ENCODE peak calls at places on chromosomes 12 and 14, in nine cellular contexts. K, Q, V, Z, O, A, B, G and S are unnamed samples. For H3K4me1, the result is how much of the 10 kb centered on the place peaks cover.

GRCh38 chr12:100717733-100718067 is 76.9 kb upstream of the ANO4 start:
- DNase-seq in K (no peak), Q (no peak), V (no peak), Z (no peak), O (no peak), A (no peak), B (no peak), G (no peak), S (no peak)

GRCh38 chr12:62684586-62685295 is 218.1 kb downstream of the MON2 start:
- DNase-seq in K (peak), Q (peak), V (no peak), Z (no peak), O (no peak), A (peak), B (no peak), G (no peak), S (peak)

GRCh38 chr14:99258884-99259283 is 13.1 kb downstream of the BCL11B start:
- DNase-seq in K (no peak), Q (no peak), V (no peak), Z (no peak), O (no peak), A (no peak), B (no peak), G (no peak), S (no peak)

GRCh38 chr12:92973614-92974013 is 44.5 kb upstream of the EEA1 start:
- DNase-seq in K (no peak), Q (no peak), V (no peak), Z (peak), O (peak), A (no peak), B (no peak), G (no peak), S (no peak)

GRCh38 chr12:50403001-50403440 is 2.3 kb downstream of the LARP4 start:
- DNase-seq in K (no peak), Q (no peak), V (no peak), Z (no peak), O (no peak), A (no peak), B (no peak), G (no peak), S (no peak)

GRCh38 chr12:103933237-103933636 is 3.0 kb downstream of the HSP90B1 start:
- DNase-seq in K (no peak), Q (no peak), V (no peak), Z (no peak), O (no peak), A (no peak), B (no peak), G (no peak), S (no peak)

GRCh38 chr14:98931911-98932310 is 340.1 kb downstream of the BCL11B start:
- DNase-seq in K (no peak), Q (peak), V (no peak), Z (no peak), O (no peak), A (no peak), B (no peak), G (no peak), S (no peak)

GRCh38 chr12:62785941-62786559 is 148.9 kb downstream of the PPM1H start:
- DNase-seq in K (peak), Q (no peak), V (peak), Z (peak), O (no peak), A (no peak), B (no peak), G (peak), S (no peak)

GRCh38 chr14:99630202-99630601 is 14.7 kb upstream of the HHIPL1 start:
- DNase-seq in K (no peak), Q (no peak), V (no peak), Z (no peak), O (no peak), A (no peak), B (no peak), G (no peak), S (no peak)

GRCh38 chr14:92651106-92651792 is 97.2 kb downstream of the LGMN start:
- DNase-seq in K (peak), Q (peak), V (no peak), Z (no peak), O (peak), A (peak), B (no peak), G (peak), S (no peak)

GRCh38 chr12:117412465-117413190 is 51.2 kb upstream of the NOS1 start:
- DNase-seq in K (peak), Q (no peak), V (no peak), Z (no peak), O (no peak), A (no peak), B (no peak), G (no peak), S (no peak)

GRCh38 chr12:85279449-85280137 is 427 bp upstream of the ALX1 start:
- DNase-seq in K (no peak), Q (no peak), V (no peak), Z (no peak), O (no peak), A (no peak), B (no peak), G (no peak), S (no peak)

GRCh38 chr14:58702466-58703148 is 64.8 kb downstream of the DACT1 start:
- DNase-seq in K (no peak), Q (no peak), V (no peak), Z (no peak), O (no peak), A (no peak), B (no peak), G (no peak), S (no peak)

GRCh38 chr14:75088566-75089373 is 19.3 kb downstream of the ZC2HC1C start:
- DNase-seq in K (no peak), Q (peak), V (peak), Z (peak), O (no peak), A (peak), B (no peak), G (no peak), S (peak)

GRCh38 chr12:120261951-120262851 is 3.3 kb downstream of the PXN start:
- DNase-seq in K (no peak), Q (peak), V (peak), Z (no peak), O (no peak), A (peak), B (no peak), G (no peak), S (no peak)

GRCh38 chr12:6635375-6635855 is 344 bp downstream of the LPAR5 start:
- DNase-seq in K (no peak), Q (no peak), V (no peak), Z (no peak), O (no peak), A (no peak), B (no peak), G (no peak), S (no peak)

GRCh38 chr14:43525647-43526046 is 981.4 kb downstream of the FSCB start:
- DNase-seq in K (no peak), Q (no peak), V (no peak), Z (no peak), O (no peak), A (no peak), B (no peak), G (no peak), S (no peak)

GRCh38 chr12:80868576-80868975 is 69.2 kb downstream of the LIN7A start:
- DNase-seq in K (no peak), Q (no peak), V (no peak), Z (no peak), O (no peak), A (no peak), B (no peak), G (no peak), S (no peak)

GRCh38 chr14:85441909-85442643 is 87.9 kb upstream of the FLRT2 start:
- DNase-seq in K (no peak), Q (no peak), V (no peak), Z (no peak), O (no peak), A (no peak), B (no peak), G (no peak), S (no peak)

GRCh38 chr12:78878447-78878846 is 13.9 kb downstream of the SYT1 start:
- DNase-seq in K (no peak), Q (no peak), V (no peak), Z (no peak), O (no peak), A (no peak), B (no peak), G (no peak), S (no peak)

GRCh38 chr12:49188205-49188915 is 520 bp downstream of the TUBA1A start:
- DNase-seq in K (peak), Q (peak), V (peak), Z (peak), O (no peak), A (peak), B (no peak), G (peak), S (peak)
- TF ChIP-seq POLR2A in K (no peak), Q (no peak), V (no peak), Z (no peak), O (no peak), A (no peak), B (no peak), G (peak), S (no peak)

DNA sequence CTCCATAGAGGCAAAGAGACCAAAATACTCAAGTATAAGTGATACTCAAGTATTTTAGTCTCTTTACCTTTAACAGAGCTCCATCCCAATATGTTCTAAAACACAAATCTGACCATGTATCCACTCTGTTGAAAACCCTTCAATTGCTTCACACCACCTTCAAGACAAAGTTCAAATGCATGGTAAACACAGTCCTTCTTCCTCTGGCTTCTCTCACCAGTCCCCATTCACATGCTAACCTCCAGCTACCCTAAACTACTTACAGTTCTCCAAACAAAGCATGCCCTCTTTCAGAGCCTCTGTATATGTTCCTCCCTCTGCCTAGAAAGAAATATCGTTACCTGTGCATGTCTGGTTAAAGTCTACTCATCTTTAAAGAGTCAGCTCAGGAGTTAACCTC is 100.2 kb downstream of the NUMB start:
- DNase-seq in K (no peak), Q (no peak), V (no peak), Z (no peak), O (no peak), A (no peak), B (no peak), G (no peak), S (no peak)
- H3K4me1 ChIP-seq in K (under half), Q (under half), V (under half), Z (under half), O (under half), A (under half), B (under half), G (under half), S (under half)

GRCh38 chr12:109475993-109476806 is 900 bp downstream of the KCTD10 start:
- DNase-seq in K (no peak), Q (no peak), V (no peak), Z (no peak), O (no peak), A (no peak), B (no peak), G (no peak), S (no peak)

GRCh38 chr12:109476807-109477184 is 304 bp downstream of the KCTD10 start:
- DNase-seq in K (no peak), Q (no peak), V (no peak), Z (no peak), O (no peak), A (no peak), B (no peak), G (no peak), S (no peak)

GRCh38 chr12:109477963-109478315 is 505 bp downstream of the UBE3B start:
- DNase-seq in K (no peak), Q (no peak), V (no peak), Z (no peak), O (no peak), A (no peak), B (no peak), G (no peak), S (no peak)

GRCh38 chr12:109475121-109475520 is 2.0 kb downstream of the KCTD10 start:
- DNase-seq in K (no peak), Q (no peak), V (no peak), Z (no peak), O (no peak), A (no peak), B (no peak), G (no peak), S (no peak)

DNA sequence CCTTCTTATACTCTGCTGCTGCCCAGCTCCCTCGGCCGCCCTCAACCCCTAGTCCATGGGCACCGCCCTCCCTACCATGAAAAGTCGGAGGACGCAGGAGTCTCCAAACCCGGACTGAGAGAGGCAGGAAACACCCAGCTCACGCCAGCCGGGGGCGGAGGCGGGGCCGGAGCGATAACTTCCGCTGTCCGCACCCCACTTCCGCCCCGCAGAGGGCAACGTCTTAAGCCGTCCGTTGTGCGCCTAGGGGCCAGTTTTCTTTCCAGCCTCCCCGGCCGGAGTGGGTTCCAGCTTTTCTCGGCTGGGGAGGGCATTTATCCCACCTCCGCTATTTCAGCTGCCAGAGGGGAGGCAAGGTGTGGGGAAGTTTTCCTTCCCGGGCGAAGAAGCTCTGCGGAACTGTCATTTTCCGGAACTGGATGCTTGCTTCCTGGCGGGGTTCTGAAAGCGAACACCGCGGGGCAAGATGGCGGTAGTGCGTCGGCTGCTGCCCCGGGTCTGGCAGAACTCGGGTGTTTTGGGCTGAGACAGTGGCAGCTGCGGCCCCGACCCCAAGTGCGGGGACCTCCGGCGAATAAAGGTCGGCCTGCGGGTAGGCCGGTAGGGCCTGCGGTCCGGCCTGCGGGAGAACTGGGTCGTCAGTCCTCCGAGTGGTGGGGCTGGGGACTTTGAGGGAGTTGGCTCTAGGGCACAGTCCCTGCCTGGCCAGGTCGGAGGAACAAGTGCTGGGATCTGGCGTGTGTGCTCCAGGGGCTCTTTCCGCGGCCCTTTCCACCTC is at the start of the genes KCTD10 and UBE3B:
- DNase-seq in K (peak), Q (peak), V (peak), Z (peak), O (peak), A (peak), B (peak), G (peak), S (peak)
- TF ChIP-seq POLR2A in K (no peak), Q (peak), V (peak), Z (peak), O (peak), A (no peak), B (no peak), G (peak), S (no peak)

GRCh38 chr12:47985596-47986265 is 18.5 kb downstream of the COL2A1 start:
- DNase-seq in K (no peak), Q (no peak), V (no peak), Z (no peak), O (no peak), A (no peak), B (no peak), G (no peak), S (no peak)

GRCh38 chr12:47986266-47986610 is 18.0 kb downstream of the COL2A1 start:
- DNase-seq in K (no peak), Q (no peak), V (no peak), Z (no peak), O (no peak), A (no peak), B (no peak), G (no peak), S (no peak)

GRCh38 chr12:47987411-47988072 is 16.7 kb downstream of the COL2A1 start:
- DNase-seq in K (no peak), Q (no peak), V (no peak), Z (peak), O (no peak), A (no peak), B (no peak), G (no peak), S (no peak)

GRCh38 chr12:47988073-47989022 is 15.9 kb downstream of the COL2A1 start:
- DNase-seq in K (no peak), Q (no peak), V (no peak), Z (peak), O (no peak), A (no peak), B (no peak), G (peak), S (no peak)

GRCh38 chr12:47986832-47987231 is 17.4 kb downstream of the COL2A1 start:
- DNase-seq in K (no peak), Q (no peak), V (no peak), Z (no peak), O (no peak), A (no peak), B (no peak), G (no peak), S (no peak)
- H3K4me1 ChIP-seq in K (under half), Q (under half), V (under half), Z (under half), O (under half), A (under half), B (under half), G (under half), S (under half)

GRCh38 chr12:71662861-71663560 is 637 bp downstream of the ZFC3H1 start:
- DNase-seq in K (peak), Q (peak), V (peak), Z (peak), O (no peak), A (peak), B (peak), G (peak), S (peak)
- TF ChIP-seq POLR2A in K (no peak), Q (peak), V (no peak), Z (peak), O (peak), A (no peak), B (peak), G (peak), S (peak)